ENCODE peak calls at places on chromosome 4, in five cellular contexts. E, Y, U, F and D are unnamed samples.

GRCh38 chr4:13562876-13563275 is 18.6 kb upstream of the NKX3-2 start:
- DNase-seq in E (no peak), Y (no peak), U (no peak), F (no peak), D (no peak)

GRCh38 chr4:828641-829271 is 2.8 kb upstream of the CPLX1 start:
- DNase-seq in E (no peak), Y (no peak), U (peak), F (no peak), D (no peak)

GRCh38 chr4:19748911-19749473 is 502.7 kb upstream of the SLIT2 start:
- DNase-seq in E (no peak), Y (no peak), U (no peak), F (no peak), D (no peak)

GRCh38 chr4:77209936-77210335 is 52.9 kb downstream of the CCNG2 start:
- DNase-seq in E (no peak), Y (no peak), U (no peak), F (no peak), D (no peak)

GRCh38 chr4:157575339-157575738 is 354.8 kb downstream of the GRIA2 start:
- DNase-seq in E (no peak), Y (no peak), U (no peak), F (no peak), D (no peak)

GRCh38 chr4:138609943-138610350 is 367.8 kb upstream of the SLC7A11 start:
- DNase-seq in E (no peak), Y (no peak), U (no peak), F (no peak), D (peak)

GRCh38 chr4:54274786-54275503 is 45.9 kb downstream of the PDGFRA start:
- DNase-seq in E (no peak), Y (no peak), U (no peak), F (no peak), D (no peak)

GRCh38 chr4:110104661-110105060 is 93.8 kb downstream of the ELOVL6 start:
- DNase-seq in E (no peak), Y (no peak), U (no peak), F (peak), D (no peak)

GRCh38 chr4:25976780-25977179 is 62.8 kb downstream of the SMIM20 start:
- DNase-seq in E (no peak), Y (no peak), U (no peak), F (no peak), D (no peak)

GRCh38 chr4:85793256-85793655 is 318.3 kb downstream of the ARHGAP24 start:
- DNase-seq in E (no peak), Y (no peak), U (no peak), F (no peak), D (no peak)

GRCh38 chr4:83282049-83282535 is 2.5 kb downstream of the COQ2 start:
- DNase-seq in E (peak), Y (peak), U (no peak), F (peak), D (peak)

GRCh38 chr4:64584981-64585557 is 175.8 kb upstream of the TECRL start:
- DNase-seq in E (no peak), Y (no peak), U (no peak), F (peak), D (peak)

GRCh38 chr4:141121768-141122415 is 11.4 kb downstream of the RNF150 start:
- DNase-seq in E (no peak), Y (no peak), U (no peak), F (no peak), D (no peak)

GRCh38 chr4:15106417-15106816 is 104.1 kb downstream of the CPEB2 start:
- DNase-seq in E (no peak), Y (no peak), U (no peak), F (no peak), D (no peak)

GRCh38 chr4:127759228-127759820 is 22.8 kb upstream of the HSPA4L start:
- DNase-seq in E (no peak), Y (no peak), U (no peak), F (no peak), D (no peak)

GRCh38 chr4:6520051-6520450 is 47.6 kb upstream of the PPP2R2C start:
- DNase-seq in E (no peak), Y (no peak), U (no peak), F (no peak), D (no peak)

GRCh38 chr4:108135549-108136209 is 33.1 kb downstream of the LEF1 start:
- DNase-seq in E (no peak), Y (no peak), U (peak), F (peak), D (no peak)

GRCh38 chr4:138645289-138645688 is 370.3 kb upstream of the NOCT start:
- DNase-seq in E (no peak), Y (no peak), U (no peak), F (no peak), D (no peak)

GRCh38 chr4:189177130-189177529 is 763.5 kb upstream of the FRG1 start:
- DNase-seq in E (no peak), Y (no peak), U (no peak), F (no peak), D (no peak)

GRCh38 chr4:168449740-168450442 is 30.4 kb downstream of the DDX60L start:
- DNase-seq in E (no peak), Y (peak), U (no peak), F (no peak), D (no peak)

GRCh38 chr4:37528161-37528560 is 158.0 kb downstream of the RELL1 start:
- DNase-seq in E (no peak), Y (no peak), U (no peak), F (no peak), D (no peak)

GRCh38 chr4:143668930-143669553 is 31.4 kb downstream of the FREM3 start:
- DNase-seq in E (no peak), Y (no peak), U (no peak), F (no peak), D (peak)

GRCh38 chr4:22999419-22999818 is 306.7 kb downstream of the GBA3 start:
- DNase-seq in E (no peak), Y (no peak), U (no peak), F (no peak), D (no peak)

GRCh38 chr4:95835672-95836071 is 4.2 kb upstream of the PDHA2 start:
- DNase-seq in E (no peak), Y (no peak), U (peak), F (no peak), D (no peak)

GRCh38 chr4:114132830-114133229 is 153.4 kb upstream of the ARSJ start:
- DNase-seq in E (no peak), Y (no peak), U (no peak), F (no peak), D (no peak)

GRCh38 chr4:152138451-152138850 is 377.6 kb upstream of the GATB start:
- DNase-seq in E (no peak), Y (no peak), U (no peak), F (no peak), D (no peak)

GRCh38 chr4:73864365-73864764 is 4.8 kb upstream of the CXCL1 start:
- DNase-seq in E (no peak), Y (no peak), U (peak), F (peak), D (peak)

GRCh38 chr4:173669460-173670179 is 139.6 kb upstream of the HAND2 start:
- DNase-seq in E (no peak), Y (no peak), U (no peak), F (no peak), D (no peak)

GRCh38 chr4:88027611-88028608 is 20.5 kb downstream of the PKD2 start:
- DNase-seq in E (no peak), Y (no peak), U (no peak), F (no peak), D (no peak)

GRCh38 chr4:22179124-22179874 is 230.7 kb upstream of the KCNIP4 start:
- DNase-seq in E (no peak), Y (no peak), U (no peak), F (no peak), D (no peak)

GRCh38 chr4:111666826-111667360 is 478.4 kb upstream of the FAM241A start:
- DNase-seq in E (no peak), Y (no peak), U (no peak), F (no peak), D (no peak)

GRCh38 chr4:75630174-75630931 is at the start of gene CDKL2:
- DNase-seq in E (peak), Y (peak), U (peak), F (peak), D (peak)

GRCh38 chr4:69881173-69881773 is 21.3 kb upstream of the SULT1E1 start:
- DNase-seq in E (no peak), Y (peak), U (peak), F (peak), D (peak)

GRCh38 chr4:126470862-126471261 is 1156.1 kb downstream of the FAT4 start:
- DNase-seq in E (no peak), Y (no peak), U (no peak), F (no peak), D (no peak)

GRCh38 chr4:174697164-174697563 is 131.9 kb downstream of the GLRA3 start:
- DNase-seq in E (no peak), Y (no peak), U (no peak), F (no peak), D (no peak)

GRCh38 chr4:37530451-37530850 is 155.7 kb downstream of the RELL1 start:
- DNase-seq in E (no peak), Y (no peak), U (no peak), F (no peak), D (no peak)

GRCh38 chr4:107120661-107121060 is 84.5 kb upstream of the DKK2 start:
- DNase-seq in E (no peak), Y (no peak), U (no peak), F (no peak), D (no peak)

GRCh38 chr4:139511320-139511719 is 44.7 kb downstream of the SETD7 start:
- DNase-seq in E (no peak), Y (no peak), U (no peak), F (no peak), D (no peak)

GRCh38 chr4:81882222-81882621 is 410.5 kb upstream of the RASGEF1B start:
- DNase-seq in E (no peak), Y (no peak), U (no peak), F (no peak), D (no peak)